ENCODE peak calls at places on chromosome 18, in five cellular contexts. S is SIG-M5, K is activated T-cell treated with anti-CD3 and anti-CD28 coated beads for 1 hour, P is NCI-H1105 treated with DMSO at 0.1 percent for 48 hours, W is fibroblast of the aortic adventitia. N is an unnamed sample.

GRCh38 chr18:2699001-2699400 is 43.5 kb downstream of the SMCHD1 start:
- DNase-seq in S (no peak), K (no peak), P (no peak), W (no peak), N (no peak)

GRCh38 chr18:10404148-10404547 is 50.3 kb upstream of the APCDD1 start:
- DNase-seq in S (no peak), K (no peak), P (no peak), W (no peak), N (no peak)

GRCh38 chr18:32548688-32549087 is 78.0 kb upstream of the GAREM1 start:
- DNase-seq in S (no peak), K (no peak), P (peak), W (no peak), N (no peak)

GRCh38 chr18:67672142-67672541 is 155.6 kb upstream of the DSEL start:
- DNase-seq in S (no peak), K (no peak), P (no peak), W (peak), N (peak)

GRCh38 chr18:44802508-44802907 is 121.8 kb downstream of the SETBP1 start:
- DNase-seq in S (no peak), K (no peak), P (no peak), W (peak), N (peak)

GRCh38 chr18:51082571-51083264 is 52.7 kb downstream of the SMAD4 start:
- DNase-seq in S (no peak), K (no peak), P (no peak), W (peak), N (no peak)

GRCh38 chr18:62611395-62612241 is 88.8 kb downstream of the ZCCHC2 start:
- DNase-seq in S (no peak), K (no peak), P (no peak), W (no peak), N (no peak)

GRCh38 chr18:24488824-24489493 is 28.5 kb downstream of the HRH4 start:
- DNase-seq in S (peak), K (no peak), P (peak), W (peak), N (peak)

GRCh38 chr18:9673296-9674251 is 34.5 kb upstream of the RAB31 start:
- DNase-seq in S (peak), K (no peak), P (no peak), W (peak), N (peak)

GRCh38 chr18:5197032-5197434 is at the start of gene AKAIN1:
- DNase-seq in S (no peak), K (no peak), P (peak), W (peak), N (peak)

GRCh38 chr18:36264283-36264682 is 33.2 kb upstream of the FHOD3 start:
- DNase-seq in S (no peak), K (no peak), P (no peak), W (peak), N (no peak)

GRCh38 chr18:22703883-22704626 is 229.1 kb upstream of the RBBP8 start:
- DNase-seq in S (no peak), K (no peak), P (peak), W (peak), N (peak)

GRCh38 chr18:7741640-7742039 is 174.5 kb downstream of the PTPRM start:
- DNase-seq in S (no peak), K (no peak), P (no peak), W (no peak), N (no peak)

GRCh38 chr18:74303936-74304335 is 11.7 kb upstream of the C18orf63 start:
- DNase-seq in S (no peak), K (no peak), P (no peak), W (peak), N (peak)

GRCh38 chr18:31978616-31979015 is 35.7 kb upstream of the TRAPPC8 start:
- DNase-seq in S (no peak), K (no peak), P (no peak), W (no peak), N (no peak)

GRCh38 chr18:44325903-44326650 is 354.6 kb upstream of the SETBP1 start:
- DNase-seq in S (no peak), K (no peak), P (peak), W (peak), N (peak)

GRCh38 chr18:8806798-8807501 is 101.6 kb downstream of the MTCL1 start:
- DNase-seq in S (no peak), K (no peak), P (no peak), W (no peak), N (no peak)

GRCh38 chr18:36608107-36608506 is 220.7 kb downstream of the TPGS2 start:
- DNase-seq in S (no peak), K (no peak), P (no peak), W (no peak), N (no peak)

GRCh38 chr18:79679552-79680099 is at the start of gene CTDP1:
- DNase-seq in S (peak), K (peak), P (peak), W (peak), N (peak)